ENCODE peak calls at places on chromosome 21, in seven cellular contexts. N is HS-5; U is left lung; F is AG08395; B is stimulated activated CD8-positive, alpha-beta memory T cell treated with anti-CD3 and anti-CD28 coated beads, Interleukin-4, amount 100 ng/mL, for 4 hours; P is kidney tubule cell; M is ovary. E is an unnamed sample.

GRCh38 chr21:40002978-40003377 is 135.7 kb downstream of the PCP4 start:
- DNase-seq in M (no peak), N (no peak), P (no peak), U (no peak), B (no peak), F (no peak), E (no peak)

GRCh38 chr21:36065497-36066036 is 4.3 kb upstream of the CBR1 start:
- DNase-seq in U (no peak), F (peak), P (peak), B (no peak), M (no peak), N (peak), E (no peak)

GRCh38 chr21:42102516-42102915 is 31.4 kb downstream of the UMODL1 start:
- DNase-seq in P (no peak), N (no peak), U (no peak), F (no peak), B (no peak), M (no peak), E (no peak)

GRCh38 chr21:21029159-21029558 is 30.9 kb downstream of the NCAM2 start:
- DNase-seq in U (no peak), B (no peak), N (no peak), M (no peak), P (no peak), F (no peak), E (no peak)

GRCh38 chr21:25186278-25186677 is 421.0 kb downstream of the MRPL39 start:
- DNase-seq in B (no peak), U (no peak), M (no peak), P (peak), N (no peak), F (no peak), E (no peak)

GRCh38 chr21:33762798-33763572 is 120.7 kb downstream of the ITSN1 start:
- DNase-seq in F (no peak), B (no peak), N (no peak), M (no peak), U (no peak), P (peak), E (no peak)

GRCh38 chr21:16587671-16588379 is 858.0 kb downstream of the USP25 start:
- DNase-seq in N (no peak), B (no peak), F (peak), P (peak), U (no peak), M (peak), E (no peak)

GRCh38 chr21:42962360-42963007 is 11.9 kb upstream of the PKNOX1 start:
- DNase-seq in F (no peak), M (no peak), N (no peak), U (no peak), B (no peak), P (no peak), E (no peak)

GRCh38 chr21:33325222-33326067 is 675 bp downstream of the IFNAR1 start:
- DNase-seq in P (peak), N (peak), M (peak), U (peak), F (peak), B (peak), E (peak)

GRCh38 chr21:45532826-45533730 is 9.2 kb downstream of the SLC19A1 start:
- DNase-seq in P (no peak), B (no peak), M (no peak), F (no peak), N (no peak), U (peak), E (no peak)

GRCh38 chr21:16402752-16403151 is 673.0 kb downstream of the USP25 start:
- DNase-seq in F (no peak), P (no peak), N (no peak), M (no peak), U (no peak), B (no peak), E (no peak)

GRCh38 chr21:45404726-45405270 is at the start of gene COL18A1:
- DNase-seq in U (peak), N (no peak), P (peak), F (peak), M (peak), B (no peak), E (peak)